ENCODE peak calls at places on chromosomes 4 and X, in five cellular contexts. One of them, this sample, is unnamed. For H3K9me3, the result is how much of the 10 kb centered on the place peaks cover.

GRCh38 chrX:55206152-55206941 is 13.8 kb upstream of the PAGE5 start:
- DNase-seq in aorta: no peak
- DNase-seq in spleen: no peak
- DNase-seq in small intestine: no peak
- DNase-seq in fibroblast of lung: no peak
- DNase-seq in this sample: no peak

GRCh38 chrX:30654989-30655607 is 1.9 kb downstream of the GK start:
- DNase-seq in aorta: no peak
- DNase-seq in spleen: no peak
- DNase-seq in small intestine: peak
- DNase-seq in fibroblast of lung: no peak
- DNase-seq in this sample: no peak

GRCh38 chr4:79823148-79823763 is 249.8 kb downstream of the ANTXR2 start:
- DNase-seq in aorta: peak
- DNase-seq in spleen: no peak
- DNase-seq in small intestine: no peak
- DNase-seq in fibroblast of lung: peak
- DNase-seq in this sample: no peak

GRCh38 chr4:170476351-170476750 is 386.6 kb upstream of the AADAT start:
- DNase-seq in aorta: no peak
- DNase-seq in spleen: no peak
- DNase-seq in small intestine: no peak
- DNase-seq in fibroblast of lung: no peak
- DNase-seq in this sample: no peak

GRCh38 chr4:80268936-80269335 is 2.5 kb downstream of the FGF5 start:
- DNase-seq in aorta: no peak
- DNase-seq in spleen: no peak
- DNase-seq in small intestine: no peak
- DNase-seq in fibroblast of lung: peak
- DNase-seq in this sample: no peak

GRCh38 chrX:149131780-149132179 is 373.3 kb downstream of the IDS start:
- DNase-seq in aorta: no peak
- DNase-seq in spleen: no peak
- DNase-seq in small intestine: no peak
- DNase-seq in fibroblast of lung: peak
- DNase-seq in this sample: no peak

GRCh38 chr4:128573781-128574508 is 235.6 kb upstream of the JADE1 start:
- DNase-seq in aorta: no peak
- DNase-seq in spleen: no peak
- DNase-seq in small intestine: peak
- DNase-seq in fibroblast of lung: peak
- DNase-seq in this sample: no peak

GRCh38 chr4:141387299-141387698 is 166.6 kb downstream of the ZNF330 start:
- DNase-seq in aorta: no peak
- DNase-seq in spleen: no peak
- DNase-seq in small intestine: no peak
- DNase-seq in fibroblast of lung: peak
- DNase-seq in this sample: no peak

GRCh38 chr4:7266525-7267292 is 74.4 kb downstream of the SORCS2 start:
- DNase-seq in aorta: no peak
- DNase-seq in spleen: no peak
- DNase-seq in small intestine: no peak
- DNase-seq in fibroblast of lung: peak
- DNase-seq in this sample: no peak

GRCh38 chrX:20007962-20008633 is 17.2 kb upstream of the BCLAF3 start:
- DNase-seq in aorta: no peak
- DNase-seq in spleen: no peak
- DNase-seq in small intestine: peak
- DNase-seq in fibroblast of lung: no peak
- DNase-seq in this sample: no peak

GRCh38 chr4:6390357-6390756 is 82.1 kb downstream of the PPP2R2C start:
- DNase-seq in aorta: peak
- DNase-seq in spleen: no peak
- DNase-seq in small intestine: no peak
- DNase-seq in fibroblast of lung: no peak
- DNase-seq in this sample: peak

GRCh38 chr4:24768604-24769003 is 26.8 kb upstream of the SOD3 start:
- DNase-seq in aorta: no peak
- DNase-seq in spleen: no peak
- DNase-seq in small intestine: no peak
- DNase-seq in fibroblast of lung: no peak
- DNase-seq in this sample: no peak

GRCh38 chrX:97294016-97294415 is 410.3 kb downstream of the RPA4 start:
- DNase-seq in aorta: no peak
- DNase-seq in spleen: no peak
- DNase-seq in small intestine: no peak
- DNase-seq in fibroblast of lung: no peak
- DNase-seq in this sample: no peak

GRCh38 chr4:72714482-72715279 is 145.7 kb upstream of the ADAMTS3 start:
- DNase-seq in aorta: no peak
- DNase-seq in spleen: no peak
- DNase-seq in small intestine: no peak
- DNase-seq in fibroblast of lung: no peak
- DNase-seq in this sample: no peak

GRCh38 chr4:118335316-118335715 is 17.5 kb downstream of the PRSS12 start:
- DNase-seq in aorta: no peak
- DNase-seq in spleen: no peak
- DNase-seq in small intestine: no peak
- DNase-seq in fibroblast of lung: no peak
- DNase-seq in this sample: no peak

GRCh38 chr4:34250562-34250961 is 1993.8 kb downstream of the ARAP2 start:
- DNase-seq in aorta: no peak
- DNase-seq in spleen: no peak
- DNase-seq in small intestine: no peak
- DNase-seq in fibroblast of lung: peak
- DNase-seq in this sample: no peak

GRCh38 chr4:184893836-184894571 is 68.2 kb upstream of the ACSL1 start:
- DNase-seq in aorta: no peak
- DNase-seq in spleen: no peak
- DNase-seq in small intestine: no peak
- DNase-seq in fibroblast of lung: no peak
- DNase-seq in this sample: no peak

GRCh38 chrX:10833299-10834169 is 213.1 kb upstream of the MID1 start:
- DNase-seq in aorta: peak
- DNase-seq in spleen: no peak
- DNase-seq in small intestine: peak
- DNase-seq in fibroblast of lung: peak
- DNase-seq in this sample: peak
- H3K4me3 ChIP-seq in aorta: peak
- H3K4me3 ChIP-seq in spleen: no peak
- H3K4me3 ChIP-seq in small intestine: peak
- H3K4me3 ChIP-seq in fibroblast of lung: no peak
- H3K4me3 ChIP-seq in this sample: no peak

GRCh38 chr4:159698336-159698735 is 595.5 kb downstream of the RAPGEF2 start:
- DNase-seq in aorta: no peak
- DNase-seq in spleen: no peak
- DNase-seq in small intestine: no peak
- DNase-seq in fibroblast of lung: peak
- DNase-seq in this sample: no peak

DNA sequence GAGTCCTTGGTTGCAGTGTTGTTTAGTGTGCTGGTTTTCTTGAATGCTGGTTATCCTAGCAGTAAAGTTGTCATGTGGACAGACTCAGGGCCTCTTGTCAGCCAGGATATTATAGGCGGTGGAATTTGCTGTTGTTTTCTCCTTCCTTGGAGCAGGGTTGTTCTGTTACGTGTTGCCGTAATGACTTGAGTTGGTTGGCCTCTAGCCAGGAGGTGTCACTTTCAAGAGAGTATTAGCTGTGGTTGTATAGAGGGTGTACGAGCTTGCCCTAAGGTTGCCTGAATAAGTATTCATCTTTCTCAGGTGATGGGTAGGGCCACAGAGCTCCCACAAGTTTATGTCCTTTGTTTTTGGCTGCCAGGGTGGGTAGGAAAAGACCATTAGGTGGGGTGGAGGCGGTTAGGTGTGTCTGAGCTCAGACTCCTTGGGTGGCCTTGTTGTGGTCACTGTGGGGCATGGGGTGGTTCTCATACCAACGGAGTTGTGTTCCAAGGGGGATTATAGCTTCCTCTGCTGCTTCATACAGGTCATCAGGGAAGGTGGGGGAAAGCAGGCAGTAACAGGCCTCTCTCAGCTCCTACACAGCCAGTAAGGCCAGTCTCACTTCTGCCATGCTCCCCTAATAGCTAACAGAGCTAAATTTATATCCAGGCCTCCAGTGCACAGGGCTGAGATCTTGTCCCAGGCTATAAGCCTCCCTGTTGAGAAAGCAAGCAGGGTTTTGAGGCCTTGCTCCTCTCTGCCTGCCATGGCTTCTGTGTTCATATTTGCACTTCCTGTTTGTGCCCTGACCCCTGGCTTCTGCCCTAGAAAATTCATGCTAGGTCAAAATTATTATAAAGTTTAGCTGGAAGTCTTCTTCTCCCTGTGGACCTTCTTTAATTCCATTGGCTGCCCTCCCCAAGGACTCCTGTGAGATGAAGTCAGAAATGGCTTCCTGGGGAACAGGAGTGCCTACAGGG is 594.7 kb downstream of the RAPGEF2 start:
- DNase-seq in aorta: no peak
- DNase-seq in spleen: no peak
- DNase-seq in small intestine: no peak
- DNase-seq in fibroblast of lung: no peak
- DNase-seq in this sample: no peak
- H3K9me3 ChIP-seq in aorta: under half
- H3K9me3 ChIP-seq in spleen: under half
- H3K9me3 ChIP-seq in small intestine: under half
- H3K9me3 ChIP-seq in fibroblast of lung: under half
- H3K9me3 ChIP-seq in this sample: under half

GRCh38 chr4:26030260-26030667 is 116.2 kb downstream of the SMIM20 start:
- DNase-seq in aorta: no peak
- DNase-seq in spleen: no peak
- DNase-seq in small intestine: no peak
- DNase-seq in fibroblast of lung: no peak
- DNase-seq in this sample: no peak

GRCh38 chr4:26030780-26031179 is 116.8 kb downstream of the SMIM20 start:
- DNase-seq in aorta: no peak
- DNase-seq in spleen: no peak
- DNase-seq in small intestine: no peak
- DNase-seq in fibroblast of lung: no peak
- DNase-seq in this sample: no peak

GRCh38 chr4:26029512-26030131 is 115.6 kb downstream of the SMIM20 start:
- DNase-seq in aorta: peak
- DNase-seq in spleen: no peak
- DNase-seq in small intestine: no peak
- DNase-seq in fibroblast of lung: no peak
- DNase-seq in this sample: no peak

GRCh38 chr4:26028133-26028792 is 114.2 kb downstream of the SMIM20 start:
- DNase-seq in aorta: no peak
- DNase-seq in spleen: no peak
- DNase-seq in small intestine: no peak
- DNase-seq in fibroblast of lung: no peak
- DNase-seq in this sample: no peak

DNA sequence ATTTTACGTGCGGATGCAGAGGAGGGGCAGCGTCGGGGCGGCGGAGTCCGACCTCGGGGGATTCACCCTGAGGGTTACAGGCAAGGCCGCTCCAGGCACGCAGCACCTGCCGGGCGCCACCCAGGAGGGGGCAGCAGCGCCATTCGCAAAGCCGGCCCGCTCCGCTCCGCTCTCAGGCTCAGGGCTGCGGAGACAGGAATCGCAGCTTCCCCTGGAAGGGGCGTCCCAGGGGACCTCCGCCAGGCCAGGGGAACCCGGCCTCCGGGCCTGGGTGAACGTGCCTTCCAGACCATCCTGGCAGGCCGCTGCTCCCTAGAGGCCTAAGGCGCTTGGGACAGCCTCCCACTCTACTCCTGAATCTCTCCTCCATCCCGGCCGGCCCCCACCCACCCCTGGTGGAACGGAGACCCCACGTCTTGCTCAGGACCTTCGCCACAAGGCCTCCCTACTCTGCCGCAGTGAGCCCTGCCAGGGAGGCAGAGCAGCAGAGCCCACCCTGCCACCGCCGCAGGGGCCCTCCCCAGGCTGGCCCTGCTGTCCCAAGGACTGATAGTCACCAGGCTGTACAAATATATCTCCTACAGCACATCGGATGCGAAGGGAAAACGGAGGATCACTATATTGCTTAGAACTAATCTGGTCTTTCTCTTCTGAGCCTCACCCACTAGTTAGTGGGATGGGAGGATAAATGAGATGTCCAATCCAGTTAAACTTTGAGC is 114.9 kb downstream of the SMIM20 start:
- DNase-seq in aorta: peak
- DNase-seq in spleen: peak
- DNase-seq in small intestine: peak
- DNase-seq in fibroblast of lung: peak
- DNase-seq in this sample: peak
- H3K4me3 ChIP-seq in aorta: no peak
- H3K4me3 ChIP-seq in spleen: peak
- H3K4me3 ChIP-seq in small intestine: no peak
- H3K4me3 ChIP-seq in fibroblast of lung: no peak
- H3K4me3 ChIP-seq in this sample: no peak

GRCh38 chrX:49192722-49193328 is 6.7 kb upstream of the PRICKLE3 start:
- DNase-seq in aorta: no peak
- DNase-seq in spleen: no peak
- DNase-seq in small intestine: no peak
- DNase-seq in fibroblast of lung: peak
- DNase-seq in this sample: no peak

GRCh38 chrX:49190783-49191032 is 4.5 kb upstream of the PRICKLE3 start:
- DNase-seq in aorta: no peak
- DNase-seq in spleen: no peak
- DNase-seq in small intestine: no peak
- DNase-seq in fibroblast of lung: no peak
- DNase-seq in this sample: no peak

GRCh38 chrX:49188468-49189076 is 2.4 kb upstream of the PRICKLE3 start:
- DNase-seq in aorta: no peak
- DNase-seq in spleen: no peak
- DNase-seq in small intestine: no peak
- DNase-seq in fibroblast of lung: no peak
- DNase-seq in this sample: no peak

GRCh38 chrX:49193542-49193964 is 6.4 kb downstream of the SYP start:
- DNase-seq in aorta: no peak
- DNase-seq in spleen: no peak
- DNase-seq in small intestine: no peak
- DNase-seq in fibroblast of lung: no peak
- DNase-seq in this sample: no peak

DNA sequence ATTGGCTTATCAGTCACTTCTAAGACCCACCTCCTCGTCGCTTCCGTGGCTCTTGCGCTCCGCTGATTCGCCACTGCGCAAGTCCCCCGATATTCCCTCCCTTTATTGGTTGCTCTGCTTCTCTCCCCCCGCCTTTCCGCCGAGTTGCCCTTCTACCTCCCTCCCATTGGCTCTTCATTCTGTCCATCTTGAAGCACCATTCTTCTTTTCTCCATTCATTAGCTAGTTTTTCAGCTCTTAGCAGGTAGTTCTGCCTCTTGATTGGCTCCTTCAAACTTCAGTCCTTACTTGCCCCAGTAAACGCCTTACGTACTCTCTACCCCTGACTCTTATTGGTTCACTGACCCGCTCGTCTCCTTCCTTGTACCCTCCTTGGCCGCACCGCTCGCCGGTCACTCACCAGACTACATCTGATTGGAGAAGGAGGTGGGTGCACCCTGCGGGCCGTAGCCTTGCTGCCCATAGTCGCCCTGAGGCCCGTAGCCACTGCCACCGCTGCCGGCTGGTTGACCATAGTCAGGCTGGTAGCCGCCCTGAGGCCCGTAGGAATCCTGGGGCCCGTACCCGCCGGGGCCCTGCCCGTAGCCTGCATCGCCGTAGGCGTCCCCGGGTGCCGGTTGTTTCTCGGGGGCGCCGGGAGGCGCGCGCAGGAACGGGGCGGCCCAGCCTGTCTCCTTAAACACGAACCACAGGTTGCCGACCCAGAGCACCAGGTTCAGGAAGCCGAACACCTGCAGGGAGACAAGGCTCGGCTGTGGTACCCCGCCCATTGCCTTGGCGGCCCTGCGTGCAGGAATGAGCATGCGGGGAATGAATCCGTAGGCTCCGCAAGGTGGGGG is 5.1 kb upstream of the PRICKLE3 start:
- DNase-seq in aorta: peak
- DNase-seq in spleen: peak
- DNase-seq in small intestine: peak
- DNase-seq in fibroblast of lung: peak
- DNase-seq in this sample: peak
- H3K9me3 ChIP-seq in aorta: under half
- H3K9me3 ChIP-seq in spleen: under half
- H3K9me3 ChIP-seq in small intestine: under half
- H3K9me3 ChIP-seq in fibroblast of lung: under half
- H3K9me3 ChIP-seq in this sample: under half